ENCODE peak calls at places on chromosomes 4 and X, in nine cellular contexts. One of them, this sample, is unnamed.

GRCh38 chr4:2354127-2354526 is 64.3 kb downstream of the ZFYVE28 start:
- DNase-seq in lower lobe of right lung: peak; percentile 28
- DNase-seq in colonic mucosa: no peak
- DNase-seq in MM.1S: no peak
- DNase-seq in hepatocyte: no peak
- DNase-seq in heart right ventricle: no peak
- DNase-seq in body of pancreas: no peak
- DNase-seq in breast epithelium: no peak
- DNase-seq in adrenal gland: no peak
- DNase-seq in this sample: no peak

GRCh38 chr4:122775987-122776836 is 43.7 kb downstream of the BBS12 start:
- DNase-seq in lower lobe of right lung: no peak
- DNase-seq in colonic mucosa: no peak
- DNase-seq in MM.1S: no peak
- DNase-seq in hepatocyte: no peak
- DNase-seq in heart right ventricle: no peak
- DNase-seq in body of pancreas: no peak
- DNase-seq in breast epithelium: no peak
- DNase-seq in adrenal gland: no peak
- DNase-seq in this sample: no peak

GRCh38 chr4:85952518-85952917 is 407.3 kb downstream of the MAPK10 start:
- DNase-seq in lower lobe of right lung: no peak
- DNase-seq in colonic mucosa: no peak
- DNase-seq in MM.1S: no peak
- DNase-seq in hepatocyte: no peak
- DNase-seq in heart right ventricle: no peak
- DNase-seq in body of pancreas: no peak
- DNase-seq in breast epithelium: no peak
- DNase-seq in adrenal gland: no peak
- DNase-seq in this sample: no peak

GRCh38 chr4:48093949-48094550 is 40.0 kb downstream of the TXK start:
- DNase-seq in lower lobe of right lung: no peak
- DNase-seq in colonic mucosa: peak; percentile 57
- DNase-seq in MM.1S: no peak
- DNase-seq in hepatocyte: peak; percentile 50
- DNase-seq in heart right ventricle: no peak
- DNase-seq in body of pancreas: peak; percentile 13
- DNase-seq in breast epithelium: no peak
- DNase-seq in adrenal gland: peak; percentile 59
- DNase-seq in this sample: no peak

GRCh38 chr4:151905197-151905596 is 144.4 kb upstream of the GATB start:
- DNase-seq in lower lobe of right lung: no peak
- DNase-seq in colonic mucosa: no peak
- DNase-seq in MM.1S: peak; percentile 17
- DNase-seq in hepatocyte: no peak
- DNase-seq in heart right ventricle: no peak
- DNase-seq in body of pancreas: no peak
- DNase-seq in breast epithelium: no peak
- DNase-seq in adrenal gland: no peak
- DNase-seq in this sample: no peak

GRCh38 chrX:148504412-148504950 is 4.1 kb downstream of the AFF2 start:
- DNase-seq in lower lobe of right lung: no peak
- DNase-seq in colonic mucosa: no peak
- DNase-seq in MM.1S: no peak
- DNase-seq in hepatocyte: no peak
- DNase-seq in heart right ventricle: no peak
- DNase-seq in body of pancreas: no peak
- DNase-seq in breast epithelium: no peak
- DNase-seq in adrenal gland: no peak
- DNase-seq in this sample: no peak

GRCh38 chrX:53080628-53081580 is 1.3 kb upstream of the TSPYL2 start:
- DNase-seq in lower lobe of right lung: no peak
- DNase-seq in colonic mucosa: no peak
- DNase-seq in MM.1S: no peak
- DNase-seq in hepatocyte: no peak
- DNase-seq in heart right ventricle: no peak
- DNase-seq in body of pancreas: no peak
- DNase-seq in breast epithelium: no peak
- DNase-seq in adrenal gland: no peak
- DNase-seq in this sample: peak; percentile 51

GRCh38 chr4:73539386-73539785 is 57.8 kb downstream of the AFM start:
- DNase-seq in lower lobe of right lung: no peak
- DNase-seq in colonic mucosa: no peak
- DNase-seq in MM.1S: no peak
- DNase-seq in hepatocyte: no peak
- DNase-seq in heart right ventricle: no peak
- DNase-seq in body of pancreas: no peak
- DNase-seq in breast epithelium: no peak
- DNase-seq in adrenal gland: no peak
- DNase-seq in this sample: no peak

GRCh38 chr4:4356106-4357041 is 30.5 kb upstream of the NSG1 start:
- DNase-seq in lower lobe of right lung: no peak
- DNase-seq in colonic mucosa: no peak
- DNase-seq in MM.1S: no peak
- DNase-seq in hepatocyte: no peak
- DNase-seq in heart right ventricle: no peak
- DNase-seq in body of pancreas: no peak
- DNase-seq in breast epithelium: no peak
- DNase-seq in adrenal gland: no peak
- DNase-seq in this sample: peak; percentile 85

GRCh38 chrX:71143508-71143907 is 1.1 kb upstream of the NLGN3 start:
- DNase-seq in lower lobe of right lung: no peak
- DNase-seq in colonic mucosa: peak; percentile 52
- DNase-seq in MM.1S: no peak
- DNase-seq in hepatocyte: no peak
- DNase-seq in heart right ventricle: no peak
- DNase-seq in body of pancreas: peak; percentile 58
- DNase-seq in breast epithelium: no peak
- DNase-seq in adrenal gland: peak; percentile 80
- DNase-seq in this sample: peak; percentile 49

GRCh38 chrX:147912093-147912801 is 528 bp downstream of the FMR1 start:
- DNase-seq in lower lobe of right lung: peak; percentile 39
- DNase-seq in colonic mucosa: peak; percentile 35
- DNase-seq in MM.1S: peak; percentile 35
- DNase-seq in hepatocyte: peak; percentile 35
- DNase-seq in heart right ventricle: no peak
- DNase-seq in body of pancreas: peak; percentile 23
- DNase-seq in breast epithelium: peak; percentile 19
- DNase-seq in adrenal gland: peak; percentile 54
- DNase-seq in this sample: peak; percentile 30

GRCh38 chrX:153725039-153725831 is 579 bp downstream of the ABCD1 start:
- DNase-seq in lower lobe of right lung: no peak
- DNase-seq in colonic mucosa: no peak
- DNase-seq in MM.1S: no peak
- DNase-seq in hepatocyte: no peak
- DNase-seq in heart right ventricle: peak; percentile 23
- DNase-seq in body of pancreas: peak; percentile 37
- DNase-seq in breast epithelium: no peak
- DNase-seq in adrenal gland: no peak
- DNase-seq in this sample: peak; percentile 54

GRCh38 chr4:111788046-111788642 is 357.1 kb upstream of the FAM241A start:
- DNase-seq in lower lobe of right lung: no peak
- DNase-seq in colonic mucosa: no peak
- DNase-seq in MM.1S: no peak
- DNase-seq in hepatocyte: no peak
- DNase-seq in heart right ventricle: no peak
- DNase-seq in body of pancreas: no peak
- DNase-seq in breast epithelium: no peak
- DNase-seq in adrenal gland: no peak
- DNase-seq in this sample: no peak

GRCh38 chr4:94532016-94532789 is 80.5 kb downstream of the PDLIM5 start:
- DNase-seq in lower lobe of right lung: no peak
- DNase-seq in colonic mucosa: peak; percentile 31
- DNase-seq in MM.1S: no peak
- DNase-seq in hepatocyte: no peak
- DNase-seq in heart right ventricle: no peak
- DNase-seq in body of pancreas: no peak
- DNase-seq in breast epithelium: no peak
- DNase-seq in adrenal gland: peak; percentile 62
- DNase-seq in this sample: no peak

GRCh38 chr4:135672202-135672601 is 1470.6 kb upstream of the PABPC4L start:
- DNase-seq in lower lobe of right lung: no peak
- DNase-seq in colonic mucosa: no peak
- DNase-seq in MM.1S: no peak
- DNase-seq in hepatocyte: no peak
- DNase-seq in heart right ventricle: no peak
- DNase-seq in body of pancreas: no peak
- DNase-seq in breast epithelium: no peak
- DNase-seq in adrenal gland: no peak
- DNase-seq in this sample: no peak

GRCh38 chr4:41217373-41217772 is 3.0 kb upstream of the APBB2 start:
- DNase-seq in lower lobe of right lung: no peak
- DNase-seq in colonic mucosa: no peak
- DNase-seq in MM.1S: no peak
- DNase-seq in hepatocyte: no peak
- DNase-seq in heart right ventricle: no peak
- DNase-seq in body of pancreas: no peak
- DNase-seq in breast epithelium: no peak
- DNase-seq in adrenal gland: no peak
- DNase-seq in this sample: no peak
- H3K4me3 ChIP-seq in lower lobe of right lung: no peak overlapping the region
- H3K4me3 ChIP-seq in colonic mucosa: no peak overlapping the region
- H3K4me3 ChIP-seq in MM.1S: no peak overlapping the region
- H3K4me3 ChIP-seq in hepatocyte: peak overlapping the region; percentile 51
- H3K4me3 ChIP-seq in heart right ventricle: no peak overlapping the region
- H3K4me3 ChIP-seq in body of pancreas: no peak overlapping the region
- H3K4me3 ChIP-seq in breast epithelium: no peak overlapping the region
- H3K4me3 ChIP-seq in adrenal gland: no peak overlapping the region
- H3K4me3 ChIP-seq in this sample: no peak overlapping the region

DNA sequence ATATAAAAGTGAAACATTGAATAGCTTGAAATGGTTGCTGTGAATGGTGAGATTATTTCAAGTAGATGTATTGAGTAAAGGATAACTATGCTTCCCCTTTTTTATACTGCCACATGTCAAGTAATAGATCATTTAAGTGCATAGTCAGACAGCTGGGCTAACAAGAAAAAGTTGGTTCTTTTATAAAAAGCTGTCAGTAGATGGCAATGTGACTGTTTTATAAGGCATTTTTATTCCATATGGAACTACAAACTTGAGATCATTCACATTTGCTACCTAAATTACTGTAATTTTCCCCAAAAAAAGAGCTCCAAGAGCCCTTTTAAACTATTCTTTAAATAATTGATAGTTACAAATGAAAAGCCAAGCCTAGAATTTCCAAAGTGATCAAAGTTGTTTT is 831.0 kb downstream of the C4orf33 start:
- DNase-seq in lower lobe of right lung: no peak
- DNase-seq in colonic mucosa: no peak
- DNase-seq in MM.1S: peak; percentile 14
- DNase-seq in hepatocyte: peak; percentile 18
- DNase-seq in heart right ventricle: no peak
- DNase-seq in body of pancreas: no peak
- DNase-seq in breast epithelium: no peak
- DNase-seq in adrenal gland: no peak
- DNase-seq in this sample: no peak
- TF ChIP-seq CTCF in lower lobe of right lung: no peak
- TF ChIP-seq CTCF in colonic mucosa: no peak
- TF ChIP-seq CTCF in MM.1S: peak; percentile 32
- TF ChIP-seq CTCF in hepatocyte: peak; percentile 42
- TF ChIP-seq CTCF in heart right ventricle: no peak
- TF ChIP-seq CTCF in body of pancreas: no peak
- TF ChIP-seq CTCF in breast epithelium: no peak
- TF ChIP-seq CTCF in adrenal gland: no peak
- TF ChIP-seq CTCF in this sample: no peak

GRCh38 chr4:77820836-77821561 is 1.8 kb upstream of the CNOT6L start:
- DNase-seq in lower lobe of right lung: no peak
- DNase-seq in colonic mucosa: peak; percentile 22
- DNase-seq in MM.1S: peak; percentile 29
- DNase-seq in hepatocyte: peak; percentile 11
- DNase-seq in heart right ventricle: no peak
- DNase-seq in body of pancreas: no peak
- DNase-seq in breast epithelium: no peak
- DNase-seq in adrenal gland: no peak
- DNase-seq in this sample: no peak
- H3K4me1 ChIP-seq in lower lobe of right lung: peaks cover 41% of the 10 kb centered on the region
- H3K4me1 ChIP-seq in colonic mucosa: no peaks in the 10 kb centered on the region
- H3K4me1 ChIP-seq in MM.1S: peaks cover 8% of the 10 kb centered on the region
- H3K4me1 ChIP-seq in hepatocyte: peaks cover 12% of the 10 kb centered on the region
- H3K4me1 ChIP-seq in heart right ventricle: peaks cover 17% of the 10 kb centered on the region
- H3K4me1 ChIP-seq in body of pancreas: peaks cover 26% of the 10 kb centered on the region
- H3K4me1 ChIP-seq in breast epithelium: no peaks in the 10 kb centered on the region
- H3K4me1 ChIP-seq in adrenal gland: peaks cover 36% of the 10 kb centered on the region
- H3K4me1 ChIP-seq in this sample: peaks cover 5% of the 10 kb centered on the region

GRCh38 chrX:50643525-50644137 is 170.4 kb downstream of the SHROOM4 start:
- DNase-seq in lower lobe of right lung: no peak
- DNase-seq in colonic mucosa: no peak
- DNase-seq in MM.1S: no peak
- DNase-seq in hepatocyte: no peak
- DNase-seq in heart right ventricle: peak; percentile 34
- DNase-seq in body of pancreas: no peak
- DNase-seq in breast epithelium: no peak
- DNase-seq in adrenal gland: peak; percentile 61
- DNase-seq in this sample: no peak
- H3K4me3 ChIP-seq in lower lobe of right lung: peak overlapping the region; percentile 43
- H3K4me3 ChIP-seq in colonic mucosa: no peak overlapping the region
- H3K4me3 ChIP-seq in MM.1S: no peak overlapping the region
- H3K4me3 ChIP-seq in hepatocyte: no peak overlapping the region
- H3K4me3 ChIP-seq in heart right ventricle: peak overlapping the region; percentile 45
- H3K4me3 ChIP-seq in body of pancreas: no peak overlapping the region
- H3K4me3 ChIP-seq in breast epithelium: peak overlapping the region; percentile 26
- H3K4me3 ChIP-seq in adrenal gland: no peak overlapping the region
- H3K4me3 ChIP-seq in this sample: no peak overlapping the region

GRCh38 chr4:170202721-170203120 is 113.0 kb upstream of the AADAT start:
- DNase-seq in lower lobe of right lung: no peak
- DNase-seq in colonic mucosa: no peak
- DNase-seq in MM.1S: no peak
- DNase-seq in hepatocyte: no peak
- DNase-seq in heart right ventricle: no peak
- DNase-seq in body of pancreas: no peak
- DNase-seq in breast epithelium: no peak
- DNase-seq in adrenal gland: no peak
- DNase-seq in this sample: no peak

GRCh38 chr4:170193496-170193895 is 103.7 kb upstream of the AADAT start:
- DNase-seq in lower lobe of right lung: no peak
- DNase-seq in colonic mucosa: no peak
- DNase-seq in MM.1S: no peak
- DNase-seq in hepatocyte: peak; percentile 6
- DNase-seq in heart right ventricle: no peak
- DNase-seq in body of pancreas: no peak
- DNase-seq in breast epithelium: no peak
- DNase-seq in adrenal gland: no peak
- DNase-seq in this sample: no peak

GRCh38 chr4:170198742-170199141 is 109.0 kb upstream of the AADAT start:
- DNase-seq in lower lobe of right lung: no peak
- DNase-seq in colonic mucosa: no peak
- DNase-seq in MM.1S: peak; percentile 16
- DNase-seq in hepatocyte: no peak
- DNase-seq in heart right ventricle: no peak
- DNase-seq in body of pancreas: no peak
- DNase-seq in breast epithelium: no peak
- DNase-seq in adrenal gland: no peak
- DNase-seq in this sample: no peak
- TF ChIP-seq CTCF in lower lobe of right lung: no peak
- TF ChIP-seq CTCF in colonic mucosa: no peak
- TF ChIP-seq CTCF in MM.1S: peak; percentile 49
- TF ChIP-seq CTCF in hepatocyte: peak; percentile 46
- TF ChIP-seq CTCF in heart right ventricle: no peak
- TF ChIP-seq CTCF in body of pancreas: no peak
- TF ChIP-seq CTCF in breast epithelium: no peak
- TF ChIP-seq CTCF in adrenal gland: no peak
- TF ChIP-seq CTCF in this sample: no peak

GRCh38 chr4:78565971-78566372 is 14.4 kb downstream of the ANXA3 start:
- DNase-seq in lower lobe of right lung: no peak
- DNase-seq in colonic mucosa: no peak
- DNase-seq in MM.1S: no peak
- DNase-seq in hepatocyte: peak; percentile 69
- DNase-seq in heart right ventricle: no peak
- DNase-seq in body of pancreas: no peak
- DNase-seq in breast epithelium: no peak
- DNase-seq in adrenal gland: no peak
- DNase-seq in this sample: no peak
- H3K4me1 ChIP-seq in lower lobe of right lung: peaks cover 47% of the 10 kb centered on the region
- H3K4me1 ChIP-seq in colonic mucosa: peaks cover 6% of the 10 kb centered on the region
- H3K4me1 ChIP-seq in MM.1S: peaks cover 13% of the 10 kb centered on the region
- H3K4me1 ChIP-seq in hepatocyte: peaks cover 64% of the 10 kb centered on the region
- H3K4me1 ChIP-seq in heart right ventricle: peaks cover 4% of the 10 kb centered on the region
- H3K4me1 ChIP-seq in body of pancreas: peaks cover 48% of the 10 kb centered on the region
- H3K4me1 ChIP-seq in breast epithelium: no peaks in the 10 kb centered on the region
- H3K4me1 ChIP-seq in adrenal gland: peaks cover 18% of the 10 kb centered on the region
- H3K4me1 ChIP-seq in this sample: peaks cover 2% of the 10 kb centered on the region